ENCODE peak calls at places on chromosomes 4 and X, in ten cellular contexts. One of them, this sample, is unnamed. For H3K27me3 and H3K4me1, the result is how much of the 10 kb centered on the place peaks cover.

GRCh38 chr4:181479145-181479544 is 764.1 kb upstream of the TENM3 start:
- DNase-seq in Peyer's patch: no peak
- DNase-seq in IMR-90: no peak
- DNase-seq in HAP-1: peak
- DNase-seq in esophagus muscularis mucosa: no peak
- DNase-seq in pancreas: no peak
- DNase-seq in ascending aorta: no peak
- DNase-seq in astrocyte: no peak
- DNase-seq in effector memory CD4-positive, alpha-beta T cell: no peak
- DNase-seq in NT2/D1: peak
- DNase-seq in this sample: no peak

GRCh38 chrX:46681849-46682248 is 77.1 kb downstream of the SLC9A7 start:
- DNase-seq in Peyer's patch: no peak
- DNase-seq in esophagus muscularis mucosa: no peak
- DNase-seq in effector memory CD4-positive, alpha-beta T cell: no peak
- DNase-seq in NT2/D1: no peak
- DNase-seq in IMR-90: peak
- DNase-seq in ascending aorta: no peak
- DNase-seq in pancreas: no peak
- DNase-seq in HAP-1: no peak
- DNase-seq in astrocyte: peak
- DNase-seq in this sample: no peak

GRCh38 chr4:114015444-114015899 is 36.0 kb upstream of the ARSJ start:
- DNase-seq in astrocyte: peak
- DNase-seq in HAP-1: no peak
- DNase-seq in pancreas: no peak
- DNase-seq in effector memory CD4-positive, alpha-beta T cell: no peak
- DNase-seq in IMR-90: peak
- DNase-seq in esophagus muscularis mucosa: no peak
- DNase-seq in ascending aorta: no peak
- DNase-seq in NT2/D1: no peak
- DNase-seq in Peyer's patch: no peak
- DNase-seq in this sample: no peak

GRCh38 chr4:37393889-37394288 is 149.3 kb downstream of the NWD2 start:
- DNase-seq in HAP-1: no peak
- DNase-seq in NT2/D1: no peak
- DNase-seq in IMR-90: no peak
- DNase-seq in effector memory CD4-positive, alpha-beta T cell: no peak
- DNase-seq in Peyer's patch: no peak
- DNase-seq in pancreas: no peak
- DNase-seq in astrocyte: no peak
- DNase-seq in esophagus muscularis mucosa: no peak
- DNase-seq in ascending aorta: no peak
- DNase-seq in this sample: no peak

GRCh38 chrX:150902434-150903109 is 4.1 kb upstream of the CD99L2 start:
- DNase-seq in IMR-90: no peak
- DNase-seq in pancreas: no peak
- DNase-seq in effector memory CD4-positive, alpha-beta T cell: no peak
- DNase-seq in Peyer's patch: no peak
- DNase-seq in esophagus muscularis mucosa: no peak
- DNase-seq in astrocyte: no peak
- DNase-seq in HAP-1: peak
- DNase-seq in ascending aorta: no peak
- DNase-seq in NT2/D1: peak
- DNase-seq in this sample: no peak

GRCh38 chr4:3019471-3019870 is 54.9 kb downstream of the HTT-AS start:
- DNase-seq in effector memory CD4-positive, alpha-beta T cell: no peak
- DNase-seq in astrocyte: no peak
- DNase-seq in esophagus muscularis mucosa: no peak
- DNase-seq in HAP-1: no peak
- DNase-seq in ascending aorta: no peak
- DNase-seq in IMR-90: no peak
- DNase-seq in Peyer's patch: no peak
- DNase-seq in NT2/D1: no peak
- DNase-seq in pancreas: no peak
- DNase-seq in this sample: no peak

GRCh38 chr4:4981427-4981826 is 37.8 kb downstream of the CYTL1 start:
- DNase-seq in Peyer's patch: no peak
- DNase-seq in ascending aorta: no peak
- DNase-seq in esophagus muscularis mucosa: no peak
- DNase-seq in effector memory CD4-positive, alpha-beta T cell: no peak
- DNase-seq in IMR-90: no peak
- DNase-seq in astrocyte: no peak
- DNase-seq in NT2/D1: no peak
- DNase-seq in HAP-1: no peak
- DNase-seq in pancreas: no peak
- DNase-seq in this sample: peak

GRCh38 chr4:13611283-13611842 is 16.2 kb downstream of the BOD1L1 start:
- DNase-seq in astrocyte: peak
- DNase-seq in IMR-90: peak
- DNase-seq in pancreas: no peak
- DNase-seq in effector memory CD4-positive, alpha-beta T cell: no peak
- DNase-seq in esophagus muscularis mucosa: no peak
- DNase-seq in Peyer's patch: no peak
- DNase-seq in ascending aorta: no peak
- DNase-seq in HAP-1: no peak
- DNase-seq in NT2/D1: no peak
- DNase-seq in this sample: no peak

DNA sequence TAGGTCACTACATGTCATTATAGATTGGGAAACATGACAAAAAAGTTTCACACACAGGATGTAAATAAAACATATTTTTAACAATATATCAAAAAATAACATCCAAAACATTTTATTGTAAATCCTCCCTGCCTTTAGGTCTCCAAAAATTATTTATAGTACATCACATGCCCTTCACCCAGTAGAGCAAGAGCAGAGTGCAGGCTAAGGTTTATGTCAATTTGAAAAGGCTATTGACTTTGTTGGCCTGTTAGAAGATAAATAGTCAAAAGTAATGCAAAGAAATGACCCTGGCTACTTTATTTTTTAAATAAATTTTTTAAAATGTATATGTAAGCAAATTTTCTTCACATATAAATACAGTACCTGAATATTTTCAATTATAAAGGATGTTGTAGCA is 983.7 kb downstream of the RAB28 start:
- DNase-seq in Peyer's patch: no peak
- DNase-seq in NT2/D1: no peak
- DNase-seq in esophagus muscularis mucosa: no peak
- DNase-seq in effector memory CD4-positive, alpha-beta T cell: no peak
- DNase-seq in HAP-1: no peak
- DNase-seq in astrocyte: no peak
- DNase-seq in pancreas: no peak
- DNase-seq in IMR-90: no peak
- DNase-seq in ascending aorta: no peak
- DNase-seq in this sample: no peak
- H3K27me3 ChIP-seq in Peyer's patch: under half
- H3K27me3 ChIP-seq in NT2/D1: under half
- H3K27me3 ChIP-seq in esophagus muscularis mucosa: under half
- H3K27me3 ChIP-seq in effector memory CD4-positive, alpha-beta T cell: under half
- H3K27me3 ChIP-seq in HAP-1: under half
- H3K27me3 ChIP-seq in astrocyte: under half
- H3K27me3 ChIP-seq in pancreas: under half
- H3K27me3 ChIP-seq in IMR-90: under half
- H3K27me3 ChIP-seq in ascending aorta: under half
- H3K27me3 ChIP-seq in this sample: under half

GRCh38 chr4:676871-677235 is 2.5 kb downstream of the MYL5 start:
- DNase-seq in effector memory CD4-positive, alpha-beta T cell: no peak
- DNase-seq in astrocyte: no peak
- DNase-seq in esophagus muscularis mucosa: no peak
- DNase-seq in HAP-1: no peak
- DNase-seq in NT2/D1: no peak
- DNase-seq in ascending aorta: no peak
- DNase-seq in Peyer's patch: no peak
- DNase-seq in pancreas: no peak
- DNase-seq in IMR-90: no peak
- DNase-seq in this sample: peak

GRCh38 chr4:679571-680083 is 5.3 kb downstream of the MYL5 start:
- DNase-seq in effector memory CD4-positive, alpha-beta T cell: no peak
- DNase-seq in Peyer's patch: no peak
- DNase-seq in pancreas: peak
- DNase-seq in esophagus muscularis mucosa: no peak
- DNase-seq in astrocyte: no peak
- DNase-seq in ascending aorta: no peak
- DNase-seq in HAP-1: no peak
- DNase-seq in IMR-90: no peak
- DNase-seq in NT2/D1: no peak
- DNase-seq in this sample: peak

GRCh38 chr4:678765-679481 is 4.6 kb downstream of the MYL5 start:
- DNase-seq in pancreas: peak
- DNase-seq in effector memory CD4-positive, alpha-beta T cell: no peak
- DNase-seq in Peyer's patch: no peak
- DNase-seq in astrocyte: no peak
- DNase-seq in NT2/D1: no peak
- DNase-seq in ascending aorta: no peak
- DNase-seq in HAP-1: no peak
- DNase-seq in IMR-90: no peak
- DNase-seq in esophagus muscularis mucosa: no peak
- DNase-seq in this sample: no peak

GRCh38 chr4:677431-678293 is 3.3 kb downstream of the MYL5 start:
- DNase-seq in effector memory CD4-positive, alpha-beta T cell: no peak
- DNase-seq in NT2/D1: no peak
- DNase-seq in pancreas: peak
- DNase-seq in HAP-1: no peak
- DNase-seq in esophagus muscularis mucosa: no peak
- DNase-seq in Peyer's patch: peak
- DNase-seq in IMR-90: no peak
- DNase-seq in ascending aorta: no peak
- DNase-seq in astrocyte: no peak
- DNase-seq in this sample: no peak

GRCh38 chr4:678331-678734 is 4.0 kb downstream of the MYL5 start:
- DNase-seq in effector memory CD4-positive, alpha-beta T cell: no peak
- DNase-seq in IMR-90: no peak
- DNase-seq in pancreas: peak
- DNase-seq in Peyer's patch: no peak
- DNase-seq in ascending aorta: no peak
- DNase-seq in NT2/D1: no peak
- DNase-seq in esophagus muscularis mucosa: no peak
- DNase-seq in astrocyte: no peak
- DNase-seq in HAP-1: no peak
- DNase-seq in this sample: no peak
- H3K4me1 ChIP-seq in effector memory CD4-positive, alpha-beta T cell: under half
- H3K4me1 ChIP-seq in IMR-90: under half
- H3K4me1 ChIP-seq in pancreas: under half
- H3K4me1 ChIP-seq in Peyer's patch: under half
- H3K4me1 ChIP-seq in ascending aorta: under half
- H3K4me1 ChIP-seq in NT2/D1: under half
- H3K4me1 ChIP-seq in esophagus muscularis mucosa: under half
- H3K4me1 ChIP-seq in astrocyte: under half
- H3K4me1 ChIP-seq in HAP-1: under half
- H3K4me1 ChIP-seq in this sample: under half

GRCh38 chrX:79147477-79147876 is 3.0 kb downstream of the GPR174 start:
- DNase-seq in esophagus muscularis mucosa: no peak
- DNase-seq in HAP-1: no peak
- DNase-seq in effector memory CD4-positive, alpha-beta T cell: no peak
- DNase-seq in Peyer's patch: no peak
- DNase-seq in NT2/D1: no peak
- DNase-seq in IMR-90: no peak
- DNase-seq in ascending aorta: no peak
- DNase-seq in astrocyte: no peak
- DNase-seq in pancreas: no peak
- DNase-seq in this sample: no peak
- H3K4me3 ChIP-seq in esophagus muscularis mucosa: no peak
- H3K4me3 ChIP-seq in HAP-1: no peak
- H3K4me3 ChIP-seq in effector memory CD4-positive, alpha-beta T cell: peak
- H3K4me3 ChIP-seq in Peyer's patch: no peak
- H3K4me3 ChIP-seq in NT2/D1: no peak
- H3K4me3 ChIP-seq in IMR-90: no peak
- H3K4me3 ChIP-seq in ascending aorta: no peak
- H3K4me3 ChIP-seq in astrocyte: no peak
- H3K4me3 ChIP-seq in pancreas: no peak
- H3K4me3 ChIP-seq in this sample: no peak

DNA sequence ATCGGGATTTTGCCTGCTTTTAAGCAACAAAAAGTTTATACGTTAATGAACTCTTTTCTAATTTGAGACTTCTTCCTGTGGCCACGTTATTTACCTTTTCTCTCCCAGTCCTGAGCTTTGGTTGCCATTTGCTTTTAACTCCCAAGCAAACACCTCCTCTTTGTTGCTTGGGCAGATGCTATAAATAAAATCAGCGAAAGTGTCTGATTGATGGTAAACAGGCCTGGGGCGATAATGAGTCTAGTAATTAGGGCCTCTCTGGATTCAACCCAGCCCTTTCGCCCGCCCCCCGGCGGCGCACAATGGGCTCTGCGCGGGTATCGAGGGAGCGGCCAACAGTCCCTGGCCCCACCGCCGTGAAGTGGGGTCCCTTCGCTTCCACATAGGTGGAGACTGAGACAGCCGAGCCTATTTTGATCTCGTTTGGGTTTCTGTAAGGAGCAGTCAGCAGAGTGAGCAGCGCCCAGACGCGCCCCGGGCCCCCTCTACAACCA is 791 bp downstream of the CLGN start:
- DNase-seq in astrocyte: no peak
- DNase-seq in esophagus muscularis mucosa: no peak
- DNase-seq in IMR-90: no peak
- DNase-seq in NT2/D1: peak
- DNase-seq in ascending aorta: no peak
- DNase-seq in HAP-1: peak
- DNase-seq in effector memory CD4-positive, alpha-beta T cell: no peak
- DNase-seq in Peyer's patch: peak
- DNase-seq in pancreas: no peak
- DNase-seq in this sample: no peak
- H3K27me3 ChIP-seq in astrocyte: under half
- H3K27me3 ChIP-seq in esophagus muscularis mucosa: under half
- H3K27me3 ChIP-seq in IMR-90: under half
- H3K27me3 ChIP-seq in NT2/D1: under half
- H3K27me3 ChIP-seq in ascending aorta: under half
- H3K27me3 ChIP-seq in HAP-1: under half
- H3K27me3 ChIP-seq in effector memory CD4-positive, alpha-beta T cell: under half
- H3K27me3 ChIP-seq in Peyer's patch: under half
- H3K27me3 ChIP-seq in pancreas: under half
- H3K27me3 ChIP-seq in this sample: under half

DNA sequence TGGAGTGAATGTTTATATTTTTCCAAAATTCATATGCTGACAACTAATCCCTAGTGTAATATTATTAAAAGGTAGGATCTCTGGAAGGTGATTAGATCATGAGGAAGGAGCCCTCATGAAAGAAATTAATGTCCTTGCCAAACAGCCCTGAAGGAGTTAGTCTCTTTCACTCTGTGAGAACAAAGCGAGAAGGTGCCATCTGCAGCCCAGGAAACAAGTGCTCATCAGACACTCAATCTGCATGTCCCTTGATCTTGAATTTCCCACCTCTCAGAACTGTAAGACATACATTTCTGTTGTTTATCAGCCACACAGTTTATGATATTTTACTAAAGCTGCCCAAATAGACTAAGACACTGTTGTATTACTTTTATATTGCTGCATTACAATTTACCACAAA is 1283.4 kb downstream of the PCDH7 start:
- DNase-seq in IMR-90: no peak
- DNase-seq in NT2/D1: no peak
- DNase-seq in astrocyte: no peak
- DNase-seq in effector memory CD4-positive, alpha-beta T cell: no peak
- DNase-seq in Peyer's patch: no peak
- DNase-seq in esophagus muscularis mucosa: no peak
- DNase-seq in ascending aorta: no peak
- DNase-seq in pancreas: no peak
- DNase-seq in HAP-1: no peak
- DNase-seq in this sample: no peak
- H3K4me1 ChIP-seq in IMR-90: under half
- H3K4me1 ChIP-seq in NT2/D1: under half
- H3K4me1 ChIP-seq in astrocyte: under half
- H3K4me1 ChIP-seq in effector memory CD4-positive, alpha-beta T cell: under half
- H3K4me1 ChIP-seq in Peyer's patch: under half
- H3K4me1 ChIP-seq in esophagus muscularis mucosa: under half
- H3K4me1 ChIP-seq in ascending aorta: under half
- H3K4me1 ChIP-seq in pancreas: under half
- H3K4me1 ChIP-seq in HAP-1: under half
- H3K4me1 ChIP-seq in this sample: under half

This sample was measured in psoas muscle.